ENCODE peak calls at places on chromosomes 5 and 9, in six cellular contexts. A is HCT116, L is H1, V is GM12878, W is HepG2, D is NT2/D1. E is an unnamed sample.
A peak's percentile ranks its signal among the peaks of the same experiment; 100 is the strongest.

GRCh38 chr9:103731541-103731940 is 362.6 kb upstream of the SMC2 start:
- DNase-seq in V (no peak), L (no peak), W (no peak), D (no peak), A (no peak), E (no peak)

GRCh38 chr5:3212869-3213268 is 382.8 kb upstream of the IRX1 start:
- DNase-seq in L (no peak), W (no peak), A (no peak), D (no peak), V (no peak), E (no peak)

GRCh38 chr9:4979224-4979623 is 5.8 kb upstream of the JAK2 start:
- DNase-seq in D (no peak), V (no peak), A (no peak), W (no peak), L (no peak), E (no peak)

GRCh38 chr5:59357421-59357977 is 536.0 kb downstream of the PDE4D start:
- DNase-seq in A (no peak), W (no peak), V (no peak), D (no peak), L (no peak), E (no peak)

GRCh38 chr5:115770466-115770865 is 46.0 kb downstream of the CDO1 start:
- DNase-seq in L (peak; percentile 71), V (no peak), D (no peak), A (peak; percentile 12), W (peak; percentile 31), E (peak; percentile 21)

GRCh38 chr9:76257224-76257794 is 136.9 kb downstream of the RFK start:
- DNase-seq in A (no peak), D (no peak), L (no peak), W (no peak), V (no peak), E (no peak)

GRCh38 chr9:132698989-132699388 is 28.7 kb downstream of the GTF3C4 start:
- DNase-seq in V (no peak), W (no peak), L (no peak), A (no peak), D (no peak), E (no peak)

GRCh38 chr5:36240779-36241635 is 718 bp downstream of the NADK2 start:
- DNase-seq in V (no peak), W (peak; percentile 40), L (peak; percentile 76), A (no peak), D (peak; percentile 11), E (peak; percentile 84)

GRCh38 chr5:72378636-72379289 is 58.6 kb downstream of the PTCD2 start:
- DNase-seq in A (no peak), V (no peak), L (no peak), D (no peak), W (no peak), E (no peak)
- TF ChIP-seq ZNF274 in A (no peak), V (no peak), L (no peak), D (no peak), W (no peak), E (no peak)

GRCh38 chr5:103934303-103934702 is 371.7 kb upstream of the NUDT12 start:
- DNase-seq in D (no peak), W (no peak), V (no peak), A (no peak), L (no peak), E (no peak)

GRCh38 chr5:103942587-103943186 is 380.1 kb upstream of the NUDT12 start:
- DNase-seq in D (no peak), L (no peak), W (no peak), V (no peak), A (no peak), E (no peak)

GRCh38 chr5:103941554-103941953 is 379.0 kb upstream of the NUDT12 start:
- DNase-seq in V (no peak), D (no peak), L (no peak), W (no peak), A (no peak), E (no peak)

GRCh38 chr5:103943243-103943642 is 380.7 kb upstream of the NUDT12 start:
- DNase-seq in L (no peak), W (no peak), D (no peak), V (no peak), A (no peak), E (no peak)

DNA sequence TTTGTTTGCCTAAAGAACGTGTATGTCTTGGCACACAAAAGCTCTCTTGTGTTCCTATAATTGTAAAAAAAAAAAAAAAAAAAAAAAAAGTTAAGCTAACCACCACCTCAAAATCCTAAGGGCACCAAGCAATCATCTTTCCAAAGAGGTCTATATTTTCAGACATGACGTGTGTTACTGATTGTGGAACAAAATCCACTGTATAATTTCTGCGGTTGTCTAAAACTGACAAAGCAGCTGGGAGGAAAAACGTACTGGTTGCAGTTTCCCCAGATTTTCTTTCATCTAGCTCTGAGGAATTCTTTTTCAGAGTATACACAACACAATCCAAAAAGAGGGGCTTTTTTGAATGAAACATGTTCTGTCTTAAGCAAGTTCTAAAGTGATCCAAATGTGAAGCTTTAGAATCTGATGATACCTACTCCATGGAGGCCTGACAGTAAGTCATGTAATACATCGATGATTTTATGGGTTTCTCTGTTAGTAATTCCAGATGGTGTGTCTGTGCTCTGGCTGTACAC is 375.6 kb upstream of the NUDT12 start:
- DNase-seq in W (no peak), A (no peak), L (no peak), V (no peak), D (no peak), E (no peak)
- TF ChIP-seq ZNF274 in W (no peak), A (no peak), L (no peak), V (no peak), D (no peak), E (no peak)

DNA sequence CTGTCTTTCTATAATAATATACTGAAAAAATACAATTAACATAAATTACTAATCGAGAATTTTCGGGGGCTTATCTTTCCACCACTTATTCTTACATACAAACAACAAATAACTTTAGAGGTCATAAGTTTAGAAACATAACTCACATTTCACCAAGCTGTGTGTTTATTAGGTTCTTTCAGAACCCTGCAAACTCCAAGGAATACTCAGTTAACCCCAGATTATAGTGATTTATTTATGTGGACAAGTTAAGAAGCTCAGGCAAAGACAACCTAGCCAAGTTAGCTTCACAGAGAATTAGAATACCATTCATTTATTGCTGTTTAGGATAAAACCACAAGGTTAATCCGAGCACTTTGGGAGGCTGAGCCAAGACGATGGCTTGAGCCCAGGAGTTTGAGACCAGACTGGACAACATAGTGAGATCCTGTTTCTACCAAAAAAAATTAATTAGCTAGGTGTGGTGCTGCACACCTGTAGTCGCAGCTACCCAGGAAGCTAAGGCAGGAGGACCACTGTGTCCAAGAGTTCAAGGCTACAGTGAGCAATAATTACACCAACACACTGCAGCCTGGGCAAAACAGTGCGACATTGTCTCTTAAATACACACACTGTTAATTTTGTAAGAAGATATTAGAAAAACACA is 30.0 kb downstream of the GOLPH3 start:
- DNase-seq in L (no peak), V (no peak), W (peak; percentile 55), A (no peak), D (no peak), E (no peak)
- TF ChIP-seq ZNF274 in L (no peak), V (no peak), W (no peak), A (no peak), D (no peak), E (no peak)

DNA sequence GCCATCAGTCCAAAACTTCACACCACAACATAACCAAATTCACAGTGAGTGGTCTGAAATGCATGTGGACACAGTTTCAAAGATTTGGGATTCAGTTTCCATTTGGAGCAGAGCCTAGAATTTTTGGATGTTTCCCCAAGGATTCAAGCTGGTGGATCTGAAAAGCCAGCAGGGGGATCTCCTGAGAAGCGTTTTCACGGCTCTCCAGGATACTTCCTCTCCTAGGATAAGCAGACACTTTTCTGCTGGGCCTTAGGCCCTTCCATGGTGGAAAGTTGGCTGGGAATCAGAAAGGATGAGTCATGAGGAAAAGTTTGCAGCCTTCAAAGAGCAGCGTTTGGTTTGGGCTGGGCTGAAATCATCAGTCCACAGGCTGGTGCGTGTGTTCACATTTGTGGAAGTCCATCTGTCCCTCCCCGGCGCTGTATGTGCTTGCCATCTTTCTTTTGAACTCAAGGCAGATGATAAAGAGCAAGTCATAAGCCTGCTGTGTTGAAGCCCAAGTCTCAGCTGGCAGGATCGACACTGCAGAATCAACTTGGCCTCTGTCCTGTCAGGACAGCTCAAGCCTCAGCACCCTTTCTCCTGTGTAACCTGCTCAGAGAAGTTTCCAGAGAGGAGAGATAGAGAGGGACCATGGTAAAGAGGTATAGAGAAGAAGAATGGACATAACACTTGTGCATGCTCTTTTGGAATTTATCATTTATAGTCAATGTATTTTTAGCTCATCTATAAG is 152.6 kb upstream of the MSX2 start:
- DNase-seq in V (no peak), L (no peak), W (peak; percentile 28), D (peak; percentile 32), A (peak; percentile 88), E (no peak)
- TF ChIP-seq ZNF274 in V (no peak), L (no peak), W (no peak), D (no peak), A (no peak), E (no peak)

DNA sequence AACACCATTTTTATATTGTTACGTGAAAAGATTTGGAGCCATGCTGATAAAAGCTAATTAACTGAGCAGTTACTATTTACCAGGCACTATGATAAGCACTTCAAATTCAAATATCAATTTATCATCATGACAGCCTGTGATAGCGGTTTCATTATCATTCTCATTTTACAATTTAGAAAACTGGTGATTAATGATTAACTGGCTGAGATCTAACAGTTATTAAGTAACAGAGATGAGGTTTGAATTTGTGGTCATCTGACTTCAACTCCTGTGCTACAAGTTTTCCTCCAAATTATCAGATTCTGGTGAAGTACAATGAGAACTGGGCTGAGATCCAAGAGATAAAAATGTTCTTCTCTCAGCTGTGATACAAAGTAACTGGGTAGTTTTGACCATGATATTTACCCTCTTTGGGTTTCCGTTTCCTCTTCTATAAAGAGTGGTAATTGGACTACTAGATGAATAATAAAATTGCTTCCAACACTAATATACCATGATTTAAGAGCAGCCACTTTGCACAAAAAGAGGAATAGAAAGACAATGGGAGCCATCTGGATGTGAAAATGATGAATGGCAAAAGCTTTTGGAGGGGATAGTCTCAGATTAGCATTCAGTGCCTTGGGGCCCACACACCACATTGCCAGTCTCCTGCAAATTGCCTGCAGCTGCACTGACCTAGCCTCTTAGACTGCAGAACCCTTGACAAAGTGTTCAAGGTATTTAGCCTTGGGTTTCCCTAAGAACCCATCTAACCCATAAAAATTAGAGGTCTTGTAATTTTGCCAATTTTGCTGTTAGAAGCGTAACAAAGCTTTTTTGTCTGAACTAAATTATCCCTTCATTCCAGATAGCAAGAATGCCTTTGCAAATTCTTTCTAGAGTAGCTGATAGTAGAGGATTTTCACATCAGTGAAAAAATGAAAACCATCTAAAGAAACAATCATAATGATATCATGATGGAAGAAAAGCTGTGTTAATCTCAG is 74.3 kb upstream of the CCNG1 start:
- DNase-seq in V (no peak), A (no peak), L (no peak), D (no peak), W (no peak), E (no peak)
- TF ChIP-seq ZNF274 in V (no peak), A (no peak), L (no peak), D (no peak), W (no peak), E (no peak)

GRCh38 chr9:115117999-115118470 is at the start of gene TNC:
- DNase-seq in D (peak; percentile 57), L (peak; percentile 52), W (no peak), V (no peak), A (no peak), E (no peak)
- TF ChIP-seq ZNF274 in D (no peak), L (no peak), W (no peak), V (no peak), A (no peak), E (no peak)

DNA sequence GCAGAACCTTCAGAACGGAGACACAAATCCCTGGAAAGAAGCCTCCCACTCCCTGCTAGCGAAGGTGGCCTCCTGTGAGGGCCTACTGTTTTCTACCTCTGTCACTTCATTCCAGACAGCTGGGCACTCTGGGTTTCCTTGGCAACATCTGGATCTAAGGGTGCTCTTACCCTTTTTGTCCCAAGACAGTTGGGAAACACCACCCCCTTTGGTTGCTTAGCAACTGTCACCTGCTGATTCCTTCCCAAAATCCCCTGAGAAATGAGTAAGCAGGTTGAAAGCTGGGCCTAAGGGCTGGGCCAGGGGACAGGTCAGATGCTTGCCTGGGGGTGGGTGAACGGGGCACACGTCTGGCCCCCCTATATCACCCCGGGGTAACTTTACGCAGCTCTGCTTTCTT is 29.4 kb downstream of the NANS start:
- DNase-seq in L (peak; percentile 73), A (no peak), D (no peak), W (no peak), V (no peak), E (peak; percentile 45)
- TF ChIP-seq ZNF274 in L (no peak), A (no peak), D (no peak), W (no peak), V (no peak), E (no peak)